ENCODE peak calls at places on chromosome 12, in seven cellular contexts. Q is A549, D is breast epithelium, Y is psoas muscle, V is neural progenitor cell, X is uterus, T is vagina. Z is an unnamed sample.

GRCh38 chr12:30000401-30000800 is 216.7 kb upstream of the TMTC1 start:
- DNase-seq in Y (no peak), X (no peak), Q (no peak), D (no peak), V (no peak), T (no peak), Z (no peak)

GRCh38 chr12:31768046-31768445 is 39.2 kb upstream of the AMN1 start:
- DNase-seq in X (no peak), V (no peak), Y (no peak), T (no peak), D (no peak), Q (no peak), Z (no peak)

GRCh38 chr12:67813509-67813908 is 165.0 kb downstream of the DYRK2 start:
- DNase-seq in Y (no peak), D (no peak), Q (no peak), X (no peak), V (no peak), T (no peak), Z (no peak)

GRCh38 chr12:2170376-2170775 is 117.6 kb downstream of the CACNA1C start:
- DNase-seq in V (no peak), X (no peak), Q (no peak), T (no peak), D (no peak), Y (peak; percentile 44), Z (no peak)

GRCh38 chr12:19088576-19088975 is 41.0 kb upstream of the PLEKHA5 start:
- DNase-seq in V (no peak), Q (no peak), D (no peak), T (no peak), Y (no peak), X (no peak), Z (no peak)

GRCh38 chr12:106673151-106673550 is 90.3 kb downstream of the RFX4 start:
- DNase-seq in Y (no peak), D (no peak), Q (no peak), T (peak; percentile 18), X (no peak), V (peak; percentile 45), Z (no peak)

GRCh38 chr12:72323881-72324280 is 51.7 kb downstream of the TRHDE start:
- DNase-seq in Y (no peak), Q (no peak), T (no peak), D (no peak), V (no peak), X (no peak), Z (no peak)

GRCh38 chr12:9757433-9758025 is 3.2 kb downstream of the CD69 start:
- DNase-seq in Y (no peak), X (no peak), D (no peak), Q (no peak), V (no peak), T (no peak), Z (no peak)

GRCh38 chr12:106801830-106802561 is 27.5 kb downstream of the RIC8B start:
- DNase-seq in V (no peak), X (no peak), Y (no peak), T (no peak), Q (no peak), D (no peak), Z (no peak)

GRCh38 chr12:65387396-65387795 is 108.9 kb downstream of the MSRB3 start:
- DNase-seq in Y (no peak), V (no peak), Q (no peak), D (no peak), T (no peak), X (no peak), Z (no peak)

GRCh38 chr12:22729898-22730443 is 105.0 kb downstream of the ETNK1 start:
- DNase-seq in Q (no peak), X (no peak), T (no peak), V (no peak), Y (no peak), D (no peak), Z (peak; percentile 6)

GRCh38 chr12:100827901-100828520 is 33.4 kb downstream of the ANO4 start:
- DNase-seq in Y (no peak), V (peak; percentile 65), T (no peak), X (no peak), D (no peak), Q (peak; percentile 4), Z (no peak)

GRCh38 chr12:66203820-66204219 is 14.8 kb downstream of the IRAK3 start:
- DNase-seq in V (no peak), Q (no peak), Y (no peak), T (no peak), X (no peak), D (no peak), Z (no peak)

GRCh38 chr12:120684523-120684932 is 2.4 kb upstream of the MLEC start:
- DNase-seq in X (no peak), T (no peak), Y (no peak), Q (no peak), V (no peak), D (no peak), Z (no peak)

GRCh38 chr12:50234347-50234746 is 49.0 kb downstream of the LIMA1 start:
- DNase-seq in Y (no peak), Q (no peak), X (no peak), V (no peak), D (no peak), T (no peak), Z (no peak)

GRCh38 chr12:89286506-89286905 is 65.8 kb downstream of the DUSP6 start:
- DNase-seq in Q (no peak), T (no peak), V (no peak), D (no peak), Y (no peak), X (no peak), Z (no peak)

GRCh38 chr12:26318661-26319068 is 123.3 kb downstream of the SSPN start:
- DNase-seq in T (no peak), X (peak; percentile 70), Y (peak; percentile 57), Q (no peak), D (no peak), V (no peak), Z (peak; percentile 86)

GRCh38 chr12:68498736-68499135 is 112.0 kb upstream of the RAP1B start:
- DNase-seq in Y (no peak), T (no peak), D (no peak), Q (no peak), X (no peak), V (no peak), Z (no peak)

GRCh38 chr12:29516431-29516875 is 19.0 kb upstream of the OVCH1 start:
- DNase-seq in V (no peak), Y (no peak), Q (no peak), T (no peak), D (no peak), X (no peak), Z (peak; percentile 7)

GRCh38 chr12:101839324-101840283 is 8.8 kb upstream of the GNPTAB start:
- DNase-seq in T (no peak), D (peak; percentile 59), V (peak; percentile 64), Q (peak; percentile 65), Y (peak; percentile 34), X (peak; percentile 49), Z (peak; percentile 78)

DNA sequence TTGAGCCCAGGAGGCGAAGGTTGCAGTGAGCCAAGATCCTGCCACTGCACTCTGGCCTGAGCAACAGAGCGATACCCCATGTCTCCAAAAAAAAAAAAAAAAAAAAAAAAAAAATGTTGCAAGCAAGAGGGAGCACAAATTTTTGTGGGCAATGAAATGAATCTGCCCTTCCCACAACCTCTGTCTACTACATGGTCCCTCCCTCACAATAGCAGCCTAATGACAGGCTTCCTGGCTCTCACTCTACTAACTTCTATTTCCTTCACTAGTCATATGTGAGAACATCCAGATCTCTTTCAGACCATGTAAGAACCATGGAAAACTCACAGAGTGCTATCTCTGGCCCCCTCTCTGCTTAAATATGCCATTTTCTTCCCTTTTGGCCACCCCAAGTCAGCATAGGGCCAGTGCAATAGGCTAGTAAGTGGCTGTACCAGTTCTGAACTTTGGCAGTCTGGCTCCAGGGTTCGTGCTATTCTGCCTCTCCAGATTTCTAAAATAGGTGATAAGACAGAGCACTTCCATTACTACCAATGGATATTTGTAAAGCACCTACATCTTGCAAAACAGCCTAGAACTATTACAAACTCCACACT is 7.1 kb downstream of the OSBPL8 start:
- DNase-seq in X (no peak), T (no peak), Y (no peak), D (no peak), V (no peak), Q (no peak), Z (no peak)
- H3K4me1 ChIP-seq in X (peaks cover 7% of the 10 kb centered on the region), T (peaks cover 61% of the 10 kb centered on the region), Y (peaks cover 72% of the 10 kb centered on the region), D (no peaks in the 10 kb centered on the region), V (peaks cover 18% of the 10 kb centered on the region), Q (peaks cover 22% of the 10 kb centered on the region), Z (peaks cover 6% of the 10 kb centered on the region)

GRCh38 chr12:52041695-52042123 is 9.5 kb upstream of the NR4A1 start:
- DNase-seq in D (peak; percentile 72), T (no peak), Y (no peak), X (peak; percentile 60), V (peak; percentile 66), Q (no peak), Z (no peak)
- TF ChIP-seq CTCF in D (no peak), T (no peak), Y (no peak), X (no peak), V (no peak), Q (no peak), Z (no peak)

GRCh38 chr12:108613548-108613947 is 15.7 kb upstream of the TMEM119 start:
- DNase-seq in V (no peak), X (no peak), Y (no peak), D (no peak), T (no peak), Q (peak; percentile 47), Z (no peak)
- H3K4me1 ChIP-seq in V (peaks cover 3% of the 10 kb centered on the region), X (peaks cover 4% of the 10 kb centered on the region), Y (peaks cover 4% of the 10 kb centered on the region), D (no peaks in the 10 kb centered on the region), T (peaks cover 8% of the 10 kb centered on the region), Q (peaks cover 22% of the 10 kb centered on the region), Z (peaks cover 5% of the 10 kb centered on the region)

GRCh38 chr12:53344824-53345485 is 8.8 kb upstream of the SP7 start:
- DNase-seq in D (peak; percentile 72), Y (peak; percentile 79), X (peak; percentile 84), Q (peak; percentile 68), V (peak; percentile 86), T (no peak), Z (no peak)

GRCh38 chr12:53343449-53343848 is 7.3 kb upstream of the SP7 start:
- DNase-seq in T (no peak), Q (no peak), V (no peak), X (no peak), Y (no peak), D (no peak), Z (no peak)

GRCh38 chr12:53344487-53344823 is 8.3 kb upstream of the SP7 start:
- DNase-seq in X (no peak), D (no peak), Q (no peak), V (no peak), T (no peak), Y (no peak), Z (no peak)

GRCh38 chr12:53343978-53344377 is 7.8 kb upstream of the SP7 start:
- DNase-seq in X (no peak), Q (no peak), Y (no peak), V (no peak), D (no peak), T (no peak), Z (no peak)

DNA sequence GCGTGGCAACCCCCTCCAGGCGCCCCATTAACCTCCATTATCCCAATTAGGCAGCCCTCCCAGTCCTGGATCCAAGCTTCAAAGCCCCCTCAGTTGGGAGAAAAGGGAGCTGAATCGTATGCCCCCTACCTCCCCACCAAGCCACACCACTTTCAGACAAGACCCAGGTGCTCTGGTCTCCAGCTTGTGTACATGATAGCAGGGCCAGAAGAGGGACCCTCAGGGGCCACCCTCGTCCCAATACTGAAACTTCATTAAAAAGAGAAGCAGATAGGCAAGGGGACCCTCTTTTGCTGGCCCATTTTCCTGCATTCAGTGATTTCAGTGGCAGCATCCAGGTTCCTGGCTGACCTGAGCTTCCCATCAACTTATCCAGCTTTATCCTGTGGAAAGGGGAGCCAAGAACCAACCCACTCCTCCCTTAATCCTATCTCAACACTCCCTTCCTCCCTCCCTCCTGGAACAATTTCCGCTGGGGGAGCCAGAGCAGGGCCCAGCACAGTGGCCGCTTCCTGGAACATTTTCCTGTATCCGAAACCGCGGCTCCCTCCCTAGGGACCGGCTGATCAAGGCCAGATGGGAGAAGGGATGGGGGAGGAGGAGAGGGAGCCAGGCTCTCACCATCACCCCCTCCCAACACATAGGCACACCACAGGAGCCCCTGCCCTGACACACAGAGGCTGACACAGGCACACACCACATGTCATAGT is 9.5 kb upstream of the SP7 start:
- DNase-seq in Y (peak; percentile 56), Q (no peak), V (no peak), D (no peak), X (peak; percentile 42), T (no peak), Z (no peak)
- TF ChIP-seq CTCF in Y (no peak), Q (no peak), V (no peak), D (no peak), X (no peak), T (no peak), Z (no peak)